ENCODE peak calls at places on chromosomes 13 and 19, in seven cellular contexts. One of them, this sample, is unnamed. For H3K27me3, the result is how much of the 10 kb centered on the place peaks cover.

GRCh38 chr19:35513231-35513974 is at the start of gene DMKN:
- DNase-seq in colonic mucosa: no peak
- DNase-seq in right cardiac atrium: no peak
- DNase-seq in neural progenitor cell: no peak
- DNase-seq in PC-3: peak
- DNase-seq in Peyer's patch: no peak
- DNase-seq in left ventricle myocardium inferior: no peak
- DNase-seq in this sample: no peak

GRCh38 chr13:110006304-110006703 is 219.9 kb upstream of the IRS2 start:
- DNase-seq in colonic mucosa: no peak
- DNase-seq in right cardiac atrium: no peak
- DNase-seq in neural progenitor cell: no peak
- DNase-seq in PC-3: peak
- DNase-seq in Peyer's patch: no peak
- DNase-seq in left ventricle myocardium inferior: no peak
- DNase-seq in this sample: no peak

GRCh38 chr13:33006646-33007045 is 9.6 kb upstream of the KL start:
- DNase-seq in colonic mucosa: no peak
- DNase-seq in right cardiac atrium: no peak
- DNase-seq in neural progenitor cell: peak
- DNase-seq in PC-3: no peak
- DNase-seq in Peyer's patch: no peak
- DNase-seq in left ventricle myocardium inferior: no peak
- DNase-seq in this sample: no peak

GRCh38 chr19:16893686-16893990 is 4.8 kb downstream of the F2RL3 start:
- DNase-seq in colonic mucosa: no peak
- DNase-seq in right cardiac atrium: no peak
- DNase-seq in neural progenitor cell: no peak
- DNase-seq in PC-3: no peak
- DNase-seq in Peyer's patch: peak
- DNase-seq in left ventricle myocardium inferior: no peak
- DNase-seq in this sample: no peak

GRCh38 chr19:15332311-15332996 is at the start of gene BRD4:
- DNase-seq in colonic mucosa: peak
- DNase-seq in right cardiac atrium: peak
- DNase-seq in neural progenitor cell: peak
- DNase-seq in PC-3: peak
- DNase-seq in Peyer's patch: peak
- DNase-seq in left ventricle myocardium inferior: peak
- DNase-seq in this sample: peak

GRCh38 chr19:55679343-55680257 is 4.6 kb downstream of the EPN1 start:
- DNase-seq in colonic mucosa: no peak
- DNase-seq in right cardiac atrium: peak
- DNase-seq in neural progenitor cell: no peak
- DNase-seq in PC-3: peak
- DNase-seq in Peyer's patch: no peak
- DNase-seq in left ventricle myocardium inferior: no peak
- DNase-seq in this sample: no peak

GRCh38 chr19:18846862-18847515 is 15.2 kb downstream of the UPF1 start:
- DNase-seq in colonic mucosa: peak
- DNase-seq in right cardiac atrium: peak
- DNase-seq in neural progenitor cell: peak
- DNase-seq in PC-3: peak
- DNase-seq in Peyer's patch: peak
- DNase-seq in left ventricle myocardium inferior: peak
- DNase-seq in this sample: peak

GRCh38 chr19:8501547-8501946 is 893 bp downstream of the PRAM1 start:
- DNase-seq in colonic mucosa: no peak
- DNase-seq in right cardiac atrium: no peak
- DNase-seq in neural progenitor cell: no peak
- DNase-seq in PC-3: no peak
- DNase-seq in Peyer's patch: no peak
- DNase-seq in left ventricle myocardium inferior: no peak
- DNase-seq in this sample: no peak

GRCh38 chr19:7652061-7652641 is 15.2 kb downstream of the STXBP2 start:
- DNase-seq in colonic mucosa: peak
- DNase-seq in right cardiac atrium: peak
- DNase-seq in neural progenitor cell: peak
- DNase-seq in PC-3: peak
- DNase-seq in Peyer's patch: peak
- DNase-seq in left ventricle myocardium inferior: peak
- DNase-seq in this sample: peak

GRCh38 chr19:47122359-47123335 is 8.0 kb upstream of the SAE1 start:
- DNase-seq in colonic mucosa: no peak
- DNase-seq in right cardiac atrium: no peak
- DNase-seq in neural progenitor cell: no peak
- DNase-seq in PC-3: peak
- DNase-seq in Peyer's patch: no peak
- DNase-seq in left ventricle myocardium inferior: no peak
- DNase-seq in this sample: no peak

GRCh38 chr13:25732146-25732865 is 319.5 kb downstream of the SHISA2 start:
- DNase-seq in colonic mucosa: no peak
- DNase-seq in right cardiac atrium: no peak
- DNase-seq in neural progenitor cell: no peak
- DNase-seq in PC-3: no peak
- DNase-seq in Peyer's patch: no peak
- DNase-seq in left ventricle myocardium inferior: no peak
- DNase-seq in this sample: no peak

GRCh38 chr13:49052801-49053200 is 77.1 kb downstream of the FNDC3A start:
- DNase-seq in colonic mucosa: no peak
- DNase-seq in right cardiac atrium: no peak
- DNase-seq in neural progenitor cell: no peak
- DNase-seq in PC-3: no peak
- DNase-seq in Peyer's patch: no peak
- DNase-seq in left ventricle myocardium inferior: no peak
- DNase-seq in this sample: no peak

GRCh38 chr13:102550507-102550906 is 46.3 kb upstream of the TPP2 start:
- DNase-seq in colonic mucosa: no peak
- DNase-seq in right cardiac atrium: no peak
- DNase-seq in neural progenitor cell: peak
- DNase-seq in PC-3: no peak
- DNase-seq in Peyer's patch: no peak
- DNase-seq in left ventricle myocardium inferior: no peak
- DNase-seq in this sample: no peak

GRCh38 chr19:9883231-9883758 is 48.2 kb downstream of the PIN1 start:
- DNase-seq in colonic mucosa: no peak
- DNase-seq in right cardiac atrium: no peak
- DNase-seq in neural progenitor cell: peak
- DNase-seq in PC-3: peak
- DNase-seq in Peyer's patch: no peak
- DNase-seq in left ventricle myocardium inferior: no peak
- DNase-seq in this sample: peak

GRCh38 chr13:80469841-80470378 is 129.0 kb upstream of the SPRY2 start:
- DNase-seq in colonic mucosa: peak
- DNase-seq in right cardiac atrium: peak
- DNase-seq in neural progenitor cell: no peak
- DNase-seq in PC-3: peak
- DNase-seq in Peyer's patch: peak
- DNase-seq in left ventricle myocardium inferior: peak
- DNase-seq in this sample: peak

GRCh38 chr13:109155301-109155761 is 525.9 kb downstream of the MYO16 start:
- DNase-seq in colonic mucosa: no peak
- DNase-seq in right cardiac atrium: no peak
- DNase-seq in neural progenitor cell: no peak
- DNase-seq in PC-3: peak
- DNase-seq in Peyer's patch: no peak
- DNase-seq in left ventricle myocardium inferior: no peak
- DNase-seq in this sample: no peak

GRCh38 chr13:78020861-78021260 is 102.2 kb upstream of the EDNRB start:
- DNase-seq in colonic mucosa: no peak
- DNase-seq in right cardiac atrium: peak
- DNase-seq in neural progenitor cell: peak
- DNase-seq in PC-3: no peak
- DNase-seq in Peyer's patch: no peak
- DNase-seq in left ventricle myocardium inferior: no peak
- DNase-seq in this sample: no peak

GRCh38 chr19:35079826-35080225 is 35.8 kb upstream of the FXYD3 start:
- DNase-seq in colonic mucosa: no peak
- DNase-seq in right cardiac atrium: no peak
- DNase-seq in neural progenitor cell: no peak
- DNase-seq in PC-3: no peak
- DNase-seq in Peyer's patch: no peak
- DNase-seq in left ventricle myocardium inferior: no peak
- DNase-seq in this sample: no peak

GRCh38 chr19:38673030-38673429 is 25.6 kb downstream of the ACTN4 start:
- DNase-seq in colonic mucosa: no peak
- DNase-seq in right cardiac atrium: no peak
- DNase-seq in neural progenitor cell: no peak
- DNase-seq in PC-3: no peak
- DNase-seq in Peyer's patch: no peak
- DNase-seq in left ventricle myocardium inferior: no peak
- DNase-seq in this sample: no peak

GRCh38 chr13:50025446-50025845 is 10.2 kb downstream of the KCNRG start:
- DNase-seq in colonic mucosa: no peak
- DNase-seq in right cardiac atrium: no peak
- DNase-seq in neural progenitor cell: no peak
- DNase-seq in PC-3: no peak
- DNase-seq in Peyer's patch: no peak
- DNase-seq in left ventricle myocardium inferior: no peak
- DNase-seq in this sample: no peak

GRCh38 chr13:44415815-44416214 is 42.2 kb downstream of the SERP2 start:
- DNase-seq in colonic mucosa: no peak
- DNase-seq in right cardiac atrium: no peak
- DNase-seq in neural progenitor cell: no peak
- DNase-seq in PC-3: no peak
- DNase-seq in Peyer's patch: no peak
- DNase-seq in left ventricle myocardium inferior: no peak
- DNase-seq in this sample: no peak

GRCh38 chr19:16605552-16605951 is 22.5 kb downstream of the MED26 start:
- DNase-seq in colonic mucosa: no peak
- DNase-seq in right cardiac atrium: peak
- DNase-seq in neural progenitor cell: no peak
- DNase-seq in PC-3: no peak
- DNase-seq in Peyer's patch: no peak
- DNase-seq in left ventricle myocardium inferior: peak
- DNase-seq in this sample: no peak

GRCh38 chr13:32284927-32285632 is 30.1 kb downstream of the ZAR1L start:
- DNase-seq in colonic mucosa: no peak
- DNase-seq in right cardiac atrium: no peak
- DNase-seq in neural progenitor cell: peak
- DNase-seq in PC-3: peak
- DNase-seq in Peyer's patch: no peak
- DNase-seq in left ventricle myocardium inferior: no peak
- DNase-seq in this sample: no peak

GRCh38 chr13:23430664-23431063 is 2.8 kb downstream of the SACS start:
- DNase-seq in colonic mucosa: no peak
- DNase-seq in right cardiac atrium: no peak
- DNase-seq in neural progenitor cell: no peak
- DNase-seq in PC-3: no peak
- DNase-seq in Peyer's patch: no peak
- DNase-seq in left ventricle myocardium inferior: no peak
- DNase-seq in this sample: no peak

GRCh38 chr19:5308471-5309437 is 31.9 kb downstream of the PTPRS start:
- DNase-seq in colonic mucosa: peak
- DNase-seq in right cardiac atrium: peak
- DNase-seq in neural progenitor cell: no peak
- DNase-seq in PC-3: no peak
- DNase-seq in Peyer's patch: peak
- DNase-seq in left ventricle myocardium inferior: peak
- DNase-seq in this sample: peak

DNA sequence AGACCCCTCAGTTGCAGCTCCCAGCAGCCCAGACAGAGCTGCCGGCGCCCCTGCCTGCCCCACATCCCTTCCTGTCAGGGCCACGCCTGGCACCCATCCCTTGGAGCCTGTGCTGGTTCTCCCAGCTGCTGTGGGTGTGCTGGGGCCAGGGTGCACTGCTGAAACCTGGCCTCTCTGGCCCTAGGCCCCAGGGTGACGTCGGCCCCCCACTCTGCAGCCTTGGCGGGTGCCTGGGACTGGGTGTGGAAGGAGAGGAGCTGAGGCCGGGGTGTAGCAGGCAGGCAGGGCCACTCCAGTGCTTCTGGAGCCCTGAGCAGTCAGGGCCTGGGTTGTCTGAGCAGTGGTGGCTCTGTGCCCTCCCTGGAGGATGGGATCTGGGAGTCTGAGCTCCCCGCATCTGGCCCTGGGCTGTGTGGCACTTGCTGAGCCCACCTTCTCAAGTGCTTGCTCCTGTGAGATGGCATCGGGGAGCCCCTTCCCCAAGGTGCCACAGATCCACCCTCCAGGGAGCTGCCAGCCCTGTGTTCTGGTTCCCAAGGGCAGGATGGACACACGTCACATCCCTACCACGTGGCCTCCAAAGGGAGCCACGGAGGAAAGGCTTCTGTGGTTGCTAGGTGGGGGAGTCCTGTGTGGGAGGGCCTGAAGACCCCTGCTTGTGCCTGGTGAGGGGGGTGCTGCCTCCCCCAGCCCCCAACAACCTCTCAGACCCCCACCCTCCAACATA is 5.2 kb downstream of the PLEKHJ1 start:
- DNase-seq in colonic mucosa: no peak
- DNase-seq in right cardiac atrium: no peak
- DNase-seq in neural progenitor cell: no peak
- DNase-seq in PC-3: no peak
- DNase-seq in Peyer's patch: no peak
- DNase-seq in left ventricle myocardium inferior: no peak
- DNase-seq in this sample: no peak
- H3K4me3 ChIP-seq in colonic mucosa: no peak
- H3K4me3 ChIP-seq in right cardiac atrium: no peak
- H3K4me3 ChIP-seq in neural progenitor cell: no peak
- H3K4me3 ChIP-seq in PC-3: no peak
- H3K4me3 ChIP-seq in Peyer's patch: no peak
- H3K4me3 ChIP-seq in left ventricle myocardium inferior: no peak
- H3K4me3 ChIP-seq in this sample: no peak

DNA sequence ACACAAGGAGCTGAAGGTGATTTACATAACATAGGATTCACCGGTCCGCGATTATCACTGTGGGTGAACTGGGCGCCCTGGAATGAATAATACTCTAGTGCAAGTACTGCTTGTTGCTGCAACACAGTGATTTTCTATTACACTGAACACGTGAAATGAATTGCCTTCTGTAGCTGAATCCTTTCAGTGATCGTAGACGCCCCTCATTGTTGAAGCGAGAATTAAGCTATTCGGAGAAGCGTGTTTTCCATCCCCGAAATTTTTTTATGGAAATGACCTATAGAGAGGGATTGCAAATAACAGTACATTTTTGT is 2.7 kb upstream of the MAB21L1 start:
- DNase-seq in colonic mucosa: no peak
- DNase-seq in right cardiac atrium: no peak
- DNase-seq in neural progenitor cell: peak
- DNase-seq in PC-3: no peak
- DNase-seq in Peyer's patch: no peak
- DNase-seq in left ventricle myocardium inferior: no peak
- DNase-seq in this sample: peak
- H3K27me3 ChIP-seq in colonic mucosa: under half
- H3K27me3 ChIP-seq in right cardiac atrium: under half
- H3K27me3 ChIP-seq in neural progenitor cell: half or more
- H3K27me3 ChIP-seq in PC-3: under half
- H3K27me3 ChIP-seq in Peyer's patch: under half
- H3K27me3 ChIP-seq in left ventricle myocardium inferior: under half
- H3K27me3 ChIP-seq in this sample: under half

GRCh38 chr19:33621811-33622504 is at the start of gene CHST8:
- DNase-seq in colonic mucosa: peak
- DNase-seq in right cardiac atrium: peak
- DNase-seq in neural progenitor cell: peak
- DNase-seq in PC-3: no peak
- DNase-seq in Peyer's patch: no peak
- DNase-seq in left ventricle myocardium inferior: peak
- DNase-seq in this sample: no peak
- H3K4me3 ChIP-seq in colonic mucosa: peak
- H3K4me3 ChIP-seq in right cardiac atrium: peak
- H3K4me3 ChIP-seq in neural progenitor cell: peak
- H3K4me3 ChIP-seq in PC-3: no peak
- H3K4me3 ChIP-seq in Peyer's patch: no peak
- H3K4me3 ChIP-seq in left ventricle myocardium inferior: peak
- H3K4me3 ChIP-seq in this sample: peak

GRCh38 chr13:99967498-99967883 is 4.1 kb downstream of the ZIC5 start:
- DNase-seq in colonic mucosa: no peak
- DNase-seq in right cardiac atrium: no peak
- DNase-seq in neural progenitor cell: peak
- DNase-seq in PC-3: no peak
- DNase-seq in Peyer's patch: no peak
- DNase-seq in left ventricle myocardium inferior: no peak
- DNase-seq in this sample: no peak
- H3K27me3 ChIP-seq in colonic mucosa: half or more
- H3K27me3 ChIP-seq in right cardiac atrium: under half
- H3K27me3 ChIP-seq in neural progenitor cell: under half
- H3K27me3 ChIP-seq in PC-3: half or more
- H3K27me3 ChIP-seq in Peyer's patch: half or more
- H3K27me3 ChIP-seq in left ventricle myocardium inferior: half or more
- H3K27me3 ChIP-seq in this sample: half or more